ENCODE peak calls at places on chromosomes 6 and 20, in ten cellular contexts. B is NCI-H446; N is AG08396; D is fibroblast of lung; C is GM12891; H is suprapubic skin; P is COLO829; X is activated T-cell treated with anti-CD3 and anti-CD28 coated beads, Interleukin-2, amount 50 U/mL, for 72 hours; Q is stromal cell of bone marrow; S is cardiac muscle cell. V is an unnamed sample.

GRCh38 chr6:27188206-27188884 is 59.2 kb upstream of the PRSS16 start:
- DNase-seq in B (peak; percentile 49), X (peak; percentile 30), H (no peak), P (peak; percentile 70), S (peak; percentile 75), Q (peak; percentile 73), D (peak; percentile 85), N (peak; percentile 63), C (no peak), V (peak; percentile 19)

GRCh38 chr6:34425132-34425497 is 754 bp downstream of the RPS10 start:
- DNase-seq in D (peak; percentile 15), S (no peak), X (no peak), N (no peak), B (no peak), P (no peak), H (no peak), Q (no peak), C (no peak), V (no peak)

GRCh38 chr20:57603120-57603519 is 17.1 kb downstream of the ZBP1 start:
- DNase-seq in P (no peak), S (no peak), Q (no peak), B (no peak), D (no peak), C (no peak), X (no peak), N (no peak), H (no peak), V (no peak)

GRCh38 chr6:87628881-87629280 is 38.9 kb downstream of the ORC3 start:
- DNase-seq in B (no peak), P (no peak), N (peak; percentile 7), X (no peak), H (no peak), D (peak; percentile 75), S (peak; percentile 5), Q (no peak), C (no peak), V (no peak)

GRCh38 chr20:34017610-34018009 is 23.9 kb downstream of the RALY start:
- DNase-seq in N (peak; percentile 73), B (no peak), D (peak; percentile 98), Q (peak; percentile 67), H (no peak), C (no peak), S (no peak), P (no peak), X (no peak), V (no peak)

GRCh38 chr6:153511896-153512496 is 380.9 kb upstream of the RGS17 start:
- DNase-seq in B (no peak), S (peak; percentile 36), C (peak; percentile 1), X (no peak), P (peak; percentile 10), Q (peak; percentile 7), H (no peak), N (peak; percentile 17), D (peak; percentile 14), V (no peak)

GRCh38 chr6:151387581-151387980 is 3.8 kb downstream of the ZBTB2 start:
- DNase-seq in N (peak; percentile 55), C (no peak), H (no peak), P (no peak), S (no peak), Q (no peak), X (no peak), D (peak; percentile 88), B (no peak), V (no peak)

GRCh38 chr6:139448998-139449610 is 74.7 kb upstream of the CITED2 start:
- DNase-seq in P (no peak), N (no peak), C (no peak), X (no peak), S (no peak), D (no peak), B (no peak), H (no peak), Q (no peak), V (no peak)

GRCh38 chr6:144349690-144350132 is 64.6 kb downstream of the UTRN start:
- DNase-seq in S (no peak), C (no peak), Q (peak; percentile 24), D (peak; percentile 87), X (no peak), H (no peak), N (no peak), B (no peak), P (peak; percentile 20), V (no peak)

GRCh38 chr20:4455996-4456395 is 265.7 kb upstream of the PRND start:
- DNase-seq in B (no peak), P (no peak), S (no peak), H (no peak), N (no peak), X (no peak), C (no peak), D (no peak), Q (no peak), V (no peak)

GRCh38 chr6:166025149-166025898 is 142.3 kb downstream of the TBXT start:
- DNase-seq in P (no peak), B (no peak), D (peak; percentile 93), C (no peak), H (no peak), X (no peak), N (peak; percentile 60), Q (peak; percentile 70), S (no peak), V (no peak)

GRCh38 chr6:146009338-146009737 is 19.5 kb upstream of the GRM1 start:
- DNase-seq in X (no peak), S (no peak), P (no peak), Q (no peak), D (no peak), N (no peak), H (no peak), C (no peak), B (no peak), V (no peak)

GRCh38 chr6:101125380-101125971 is 244.3 kb upstream of the ASCC3 start:
- DNase-seq in H (no peak), N (no peak), X (no peak), C (no peak), Q (no peak), B (no peak), P (no peak), D (no peak), S (no peak), V (no peak)

GRCh38 chr6:158638393-158638792 is 6.2 kb downstream of the DYNLT1 start:
- DNase-seq in C (no peak), Q (no peak), P (no peak), N (no peak), X (no peak), B (no peak), S (no peak), D (peak; percentile 15), H (no peak), V (no peak)

GRCh38 chr20:47146703-47147102 is 209.8 kb downstream of the ZMYND8 start:
- DNase-seq in H (no peak), Q (no peak), N (peak; percentile 43), C (no peak), B (no peak), P (peak; percentile 26), X (no peak), S (peak; percentile 11), D (peak; percentile 88), V (no peak)

GRCh38 chr6:9851541-9852380 is 563.1 kb downstream of the TFAP2A start:
- DNase-seq in Q (no peak), B (no peak), N (no peak), D (peak; percentile 19), P (no peak), S (no peak), X (no peak), H (no peak), C (no peak), V (no peak)

GRCh38 chr6:111871725-111872520 is 1.3 kb downstream of the FYN start:
- DNase-seq in D (peak; percentile 34), H (no peak), N (peak; percentile 43), Q (no peak), B (no peak), X (no peak), S (peak; percentile 45), P (peak; percentile 80), C (no peak), V (peak; percentile 71)

GRCh38 chr20:25223765-25224720 is 23.8 kb upstream of the PYGB start:
- DNase-seq in Q (no peak), X (no peak), P (no peak), C (no peak), H (no peak), D (no peak), B (no peak), S (no peak), N (no peak), V (no peak)

GRCh38 chr20:9269280-9269971 is 200.5 kb downstream of the PLCB4 start:
- DNase-seq in B (no peak), D (peak; percentile 60), X (no peak), S (no peak), H (no peak), C (no peak), N (peak; percentile 18), P (no peak), Q (no peak), V (no peak)

GRCh38 chr6:25506020-25506419 is 146.0 kb upstream of the SCGN start:
- DNase-seq in H (no peak), X (no peak), N (no peak), C (no peak), B (no peak), P (no peak), S (no peak), Q (no peak), D (no peak), V (no peak)

GRCh38 chr6:126842769-126843168 is 275.7 kb upstream of the RSPO3 start:
- DNase-seq in B (no peak), C (no peak), X (no peak), P (no peak), N (no peak), D (no peak), S (no peak), Q (no peak), H (no peak), V (no peak)

GRCh38 chr20:23058240-23058639 is 8.8 kb upstream of the THBD start:
- DNase-seq in X (no peak), H (no peak), S (no peak), P (no peak), D (no peak), N (no peak), Q (no peak), C (no peak), B (no peak), V (no peak)

GRCh38 chr20:59830107-59831023 is 103.1 kb downstream of the SYCP2 start:
- DNase-seq in C (no peak), X (no peak), B (no peak), P (no peak), N (no peak), Q (no peak), H (peak; percentile 46), D (no peak), S (no peak), V (no peak)

GRCh38 chr6:165821754-165822153 is 158.7 kb upstream of the PDE10A start:
- DNase-seq in H (no peak), B (no peak), X (no peak), S (no peak), Q (no peak), N (no peak), P (no peak), C (no peak), D (no peak), V (no peak)

GRCh38 chr6:38127284-38127683 is 307.8 kb downstream of the ZFAND3 start:
- DNase-seq in H (no peak), N (no peak), X (no peak), B (no peak), S (no peak), C (no peak), Q (no peak), P (no peak), D (no peak), V (no peak)

GRCh38 chr6:41469951-41470340 is 76.2 kb upstream of the FOXP4 start:
- DNase-seq in Q (no peak), D (peak; percentile 53), S (no peak), C (no peak), B (no peak), P (no peak), X (no peak), H (no peak), N (no peak), V (no peak)

GRCh38 chr6:149580880-149581279 is 14.7 kb downstream of the GINM1 start:
- DNase-seq in H (no peak), C (no peak), S (no peak), Q (no peak), N (no peak), B (no peak), D (no peak), X (no peak), P (no peak), V (no peak)

GRCh38 chr6:75431379-75431778 is 62.2 kb downstream of the FILIP1 start:
- DNase-seq in Q (peak; percentile 33), B (no peak), H (no peak), S (peak; percentile 56), P (no peak), C (no peak), N (no peak), D (no peak), X (no peak), V (peak; percentile 77)